ENCODE peak calls at places on chromosome 19, in seven cellular contexts. Z, L, F, O, Y, Q and E are unnamed samples.
A peak's percentile ranks its signal among the peaks of the same experiment; 100 is the strongest.

GRCh38 chr19:5832049-5832448 is 7.5 kb downstream of the FUT6 start:
- DNase-seq in Z (no peak), Y (no peak), O (no peak), F (no peak), Q (no peak), L (no peak), E (no peak)

GRCh38 chr19:1274852-1275259 is 474 bp upstream of the FAM174C start:
- DNase-seq in O (no peak), L (no peak), F (no peak), Z (no peak), Q (no peak), Y (no peak), E (no peak)

GRCh38 chr19:35039881-35040456 is 1.6 kb upstream of the HPN start:
- DNase-seq in Z (no peak), O (no peak), Y (no peak), L (no peak), Q (no peak), F (no peak), E (no peak)

GRCh38 chr19:52948025-52948770 is 14.5 kb downstream of the ZNF816 start:
- DNase-seq in Z (no peak), L (no peak), F (no peak), O (no peak), Q (no peak), Y (no peak), E (no peak)

GRCh38 chr19:17405250-17406038 is at the start of gene BST2:
- DNase-seq in Z (no peak), L (no peak), O (peak; percentile 67), Y (peak; percentile 61), Q (no peak), F (peak; percentile 52), E (peak; percentile 26)

GRCh38 chr19:42272535-42272897 is 3.5 kb downstream of the CIC start:
- DNase-seq in Y (no peak), Q (no peak), Z (no peak), L (no peak), F (no peak), O (no peak), E (no peak)

GRCh38 chr19:42325896-42326771 is 699 bp downstream of the MEGF8 start:
- DNase-seq in Q (peak; percentile 61), L (no peak), F (no peak), O (peak; percentile 67), Y (peak; percentile 50), Z (no peak), E (no peak)

GRCh38 chr19:48859711-48860572 is 8.5 kb downstream of the PLEKHA4 start:
- DNase-seq in L (no peak), Q (no peak), F (no peak), Y (no peak), O (peak; percentile 41), Z (no peak), E (peak; percentile 32)

GRCh38 chr19:17450264-17451075 is 2.0 kb upstream of the TMEM221 start:
- DNase-seq in L (peak; percentile 99), F (peak; percentile 55), Z (no peak), O (peak; percentile 70), Q (no peak), Y (no peak), E (no peak)

GRCh38 chr19:6225232-6225635 is 54.5 kb downstream of the MLLT1 start:
- DNase-seq in Q (no peak), F (no peak), O (no peak), Z (no peak), Y (no peak), L (no peak), E (no peak)

GRCh38 chr19:38663957-38664502 is 16.6 kb downstream of the ACTN4 start:
- DNase-seq in Z (peak; percentile 73), O (no peak), Y (no peak), Q (no peak), L (no peak), F (no peak), E (peak; percentile 40)

GRCh38 chr19:48873476-48874308 is 1.5 kb downstream of the PPP1R15A start:
- DNase-seq in Q (no peak), L (no peak), Z (no peak), Y (no peak), O (no peak), F (no peak), E (no peak)

GRCh38 chr19:18789883-18790565 is 1.1 kb downstream of the COMP start:
- DNase-seq in O (peak; percentile 54), Z (no peak), Y (no peak), F (peak; percentile 57), L (no peak), Q (no peak), E (no peak)

GRCh38 chr19:5150902-5151741 is 182.2 kb downstream of the KDM4B start:
- DNase-seq in Z (no peak), O (no peak), L (no peak), Y (no peak), F (no peak), Q (no peak), E (no peak)

GRCh38 chr19:821228-821975 is at the start of gene PLPPR3:
- DNase-seq in Y (no peak), Z (no peak), L (no peak), O (no peak), Q (no peak), F (peak; percentile 44), E (no peak)

GRCh38 chr19:43555185-43555770 is 20.0 kb downstream of the XRCC1 start:
- DNase-seq in L (peak; percentile 61), F (peak; percentile 83), Q (peak; percentile 64), O (peak; percentile 88), Y (peak; percentile 74), Z (peak; percentile 20), E (peak; percentile 58)

GRCh38 chr19:41356984-41357739 is 3.4 kb upstream of the TGFB1 start:
- DNase-seq in L (no peak), Y (no peak), Z (no peak), F (no peak), O (peak; percentile 52), Q (no peak), E (no peak)

GRCh38 chr19:32676186-32676894 is 692 bp downstream of the RGS9BP start:
- DNase-seq in F (peak; percentile 61), O (peak; percentile 53), Q (no peak), Y (peak; percentile 44), L (no peak), Z (no peak), E (no peak)

GRCh38 chr19:39967561-39967960 is 3.4 kb upstream of the PSMC4 start:
- DNase-seq in L (no peak), F (no peak), Q (no peak), O (no peak), Y (peak; percentile 1), Z (no peak), E (no peak)

GRCh38 chr19:17420267-17420924 is 549 bp downstream of the MVB12A start:
- DNase-seq in Q (no peak), Y (peak; percentile 55), F (peak; percentile 46), Z (no peak), O (peak; percentile 58), L (no peak), E (no peak)

GRCh38 chr19:3275583-3276340 is 51.3 kb downstream of the CELF5 start:
- DNase-seq in Z (no peak), Q (no peak), L (peak; percentile 70), O (peak; percentile 95), F (peak; percentile 93), Y (peak; percentile 58), E (peak; percentile 69)

GRCh38 chr19:532578-533484 is 1.3 kb downstream of the CDC34 start:
- DNase-seq in L (peak; percentile 50), Z (peak; percentile 74), O (peak; percentile 68), Q (peak; percentile 83), Y (no peak), F (peak; percentile 83), E (peak; percentile 66)

GRCh38 chr19:54606891-54607781 is 13.7 kb downstream of the LILRA1 start:
- DNase-seq in F (no peak), O (no peak), Z (no peak), Q (no peak), Y (no peak), L (no peak), E (no peak)

GRCh38 chr19:7497292-7497691 is 8.5 kb upstream of the PEX11G start:
- DNase-seq in Q (no peak), O (no peak), Z (no peak), L (no peak), F (no peak), Y (no peak), E (no peak)

GRCh38 chr19:43797556-43797955 is 4.7 kb downstream of the LYPD5 start:
- DNase-seq in F (no peak), Q (no peak), Z (no peak), Y (no peak), O (no peak), L (no peak), E (no peak)

GRCh38 chr19:11737964-11738745 is 591 bp downstream of the ZNF823 start:
- DNase-seq in O (peak; percentile 59), Z (no peak), L (no peak), Q (peak; percentile 66), F (peak; percentile 85), Y (peak; percentile 64), E (no peak)

GRCh38 chr19:50311723-50312635 is 17.2 kb downstream of the KCNC3 start:
- DNase-seq in F (peak; percentile 62), Q (no peak), L (no peak), Z (no peak), O (no peak), Y (peak; percentile 80), E (no peak)

GRCh38 chr19:24029941-24030636 is 56.9 kb upstream of the ZNF254 start:
- DNase-seq in L (no peak), O (no peak), Q (no peak), Z (no peak), F (no peak), Y (no peak), E (no peak)

GRCh38 chr19:42199440-42200115 is 17.9 kb downstream of the DEDD2 start:
- DNase-seq in Y (no peak), O (peak; percentile 75), F (no peak), Z (no peak), Q (no peak), L (peak; percentile 81), E (no peak)

GRCh38 chr19:56223481-56223880 is 21.4 kb downstream of the ZSCAN5C start:
- DNase-seq in L (no peak), F (no peak), Y (no peak), O (no peak), Z (no peak), Q (no peak), E (no peak)

GRCh38 chr19:16542894-16543498 is 759 bp upstream of the CHERP start:
- DNase-seq in O (no peak), Z (no peak), Q (no peak), L (peak; percentile 10), F (no peak), Y (no peak), E (no peak)

GRCh38 chr19:14786421-14786851 is 8.1 kb upstream of the ADGRE2 start:
- DNase-seq in L (no peak), O (peak; percentile 53), Z (no peak), Y (no peak), Q (no peak), F (peak; percentile 25), E (no peak)